ENCODE peak calls at places on chromosomes 3 and 15, in five cellular contexts. J is CD8-positive, alpha-beta memory T cell; Z is OCI-LY7; R is colonic mucosa; I is A673. P is an unnamed sample.

GRCh38 chr3:54535619-54536018 is 392.2 kb downstream of the LRTM1 start:
- DNase-seq in J (no peak), Z (no peak), R (no peak), I (no peak), P (no peak)

GRCh38 chr3:23106641-23107040 is 96.5 kb upstream of the UBE2E2 start:
- DNase-seq in J (no peak), Z (no peak), R (no peak), I (no peak), P (no peak)

GRCh38 chr3:128584412-128585020 is 66.1 kb downstream of the RPN1 start:
- DNase-seq in J (no peak), Z (peak), R (peak), I (peak), P (no peak)

GRCh38 chr3:169772951-169773816 is at the start of gene MYNN:
- DNase-seq in J (peak), Z (peak), R (peak), I (peak), P (peak)

GRCh38 chr3:169813757-169814517 is 1.2 kb upstream of the LRRC34 start:
- DNase-seq in J (peak), Z (peak), R (peak), I (peak), P (no peak)

GRCh38 chr15:78540955-78541743 is 905 bp downstream of the PSMA4 start:
- DNase-seq in J (peak), Z (peak), R (no peak), I (peak), P (no peak)

GRCh38 chr3:150760431-150761200 is 2.4 kb downstream of the SIAH2 start:
- DNase-seq in J (peak), Z (no peak), R (no peak), I (no peak), P (no peak)

GRCh38 chr15:70636540-70637165 is 126.7 kb downstream of the UACA start:
- DNase-seq in J (no peak), Z (no peak), R (no peak), I (peak), P (no peak)

GRCh38 chr15:71186971-71187960 is 72.0 kb downstream of the THSD4 start:
- DNase-seq in J (no peak), Z (no peak), R (no peak), I (peak), P (no peak)

GRCh38 chr3:134369231-134369741 is 5.0 kb downstream of the AMOTL2 start:
- DNase-seq in J (no peak), Z (no peak), R (no peak), I (peak), P (no peak)

GRCh38 chr15:48031466-48031865 is 89.3 kb upstream of the SLC24A5 start:
- DNase-seq in J (no peak), Z (no peak), R (no peak), I (no peak), P (no peak)

GRCh38 chr3:43373588-43373935 is 87.2 kb downstream of the SNRK start:
- DNase-seq in J (no peak), Z (no peak), R (no peak), I (no peak), P (no peak)

GRCh38 chr3:174206607-174207192 is 652.4 kb upstream of the NAALADL2 start:
- DNase-seq in J (no peak), Z (no peak), R (no peak), I (peak), P (no peak)

GRCh38 chr3:101803152-101803782 is 24.3 kb downstream of the NXPE3 start:
- DNase-seq in J (peak), Z (peak), R (peak), I (peak), P (no peak)

GRCh38 chr3:175433026-175433668 is 574.0 kb downstream of the NAALADL2 start:
- DNase-seq in J (no peak), Z (no peak), R (no peak), I (peak), P (no peak)

GRCh38 chr3:13163848-13164382 is 90.7 kb upstream of the IQSEC1 start:
- DNase-seq in J (no peak), Z (no peak), R (no peak), I (no peak), P (no peak)

GRCh38 chr3:14691239-14691638 is 16.3 kb downstream of the C3orf20 start:
- DNase-seq in J (no peak), Z (peak), R (no peak), I (no peak), P (no peak)

GRCh38 chr3:111768571-111769100 is 90.4 kb upstream of the PHLDB2 start:
- DNase-seq in J (no peak), Z (no peak), R (no peak), I (peak), P (no peak)

GRCh38 chr3:15154326-15154725 is 51.7 kb upstream of the CAPN7 start:
- DNase-seq in J (no peak), Z (no peak), R (no peak), I (no peak), P (no peak)

GRCh38 chr15:84108725-84109124 is 126.8 kb upstream of the GOLGA6L4 start:
- DNase-seq in J (no peak), Z (no peak), R (no peak), I (peak), P (no peak)

GRCh38 chr3:138862924-138863775 is 28.4 kb upstream of the PIK3CB start:
- DNase-seq in J (no peak), Z (no peak), R (peak), I (peak), P (peak)

GRCh38 chr3:99498544-99499234 is 139.7 kb upstream of the COL8A1 start:
- DNase-seq in J (no peak), Z (no peak), R (no peak), I (no peak), P (no peak)

GRCh38 chr3:14001136-14001535 is 121.3 kb upstream of the WNT7A start:
- DNase-seq in J (no peak), Z (no peak), R (no peak), I (peak), P (no peak)

GRCh38 chr3:95899911-95900310 is 914.5 kb upstream of the EPHA6 start:
- DNase-seq in J (no peak), Z (no peak), R (no peak), I (no peak), P (no peak)

GRCh38 chr3:59117378-59117777 is 67.6 kb upstream of the CFAP20DC start:
- DNase-seq in J (no peak), Z (no peak), R (no peak), I (no peak), P (no peak)

GRCh38 chr3:151305081-151305777 is 11.4 kb downstream of the GPR87 start:
- DNase-seq in J (no peak), Z (no peak), R (peak), I (peak), P (peak)

GRCh38 chr15:65008989-65009388 is 19.3 kb upstream of the SPG21 start:
- DNase-seq in J (no peak), Z (peak), R (no peak), I (no peak), P (no peak)

DNA sequence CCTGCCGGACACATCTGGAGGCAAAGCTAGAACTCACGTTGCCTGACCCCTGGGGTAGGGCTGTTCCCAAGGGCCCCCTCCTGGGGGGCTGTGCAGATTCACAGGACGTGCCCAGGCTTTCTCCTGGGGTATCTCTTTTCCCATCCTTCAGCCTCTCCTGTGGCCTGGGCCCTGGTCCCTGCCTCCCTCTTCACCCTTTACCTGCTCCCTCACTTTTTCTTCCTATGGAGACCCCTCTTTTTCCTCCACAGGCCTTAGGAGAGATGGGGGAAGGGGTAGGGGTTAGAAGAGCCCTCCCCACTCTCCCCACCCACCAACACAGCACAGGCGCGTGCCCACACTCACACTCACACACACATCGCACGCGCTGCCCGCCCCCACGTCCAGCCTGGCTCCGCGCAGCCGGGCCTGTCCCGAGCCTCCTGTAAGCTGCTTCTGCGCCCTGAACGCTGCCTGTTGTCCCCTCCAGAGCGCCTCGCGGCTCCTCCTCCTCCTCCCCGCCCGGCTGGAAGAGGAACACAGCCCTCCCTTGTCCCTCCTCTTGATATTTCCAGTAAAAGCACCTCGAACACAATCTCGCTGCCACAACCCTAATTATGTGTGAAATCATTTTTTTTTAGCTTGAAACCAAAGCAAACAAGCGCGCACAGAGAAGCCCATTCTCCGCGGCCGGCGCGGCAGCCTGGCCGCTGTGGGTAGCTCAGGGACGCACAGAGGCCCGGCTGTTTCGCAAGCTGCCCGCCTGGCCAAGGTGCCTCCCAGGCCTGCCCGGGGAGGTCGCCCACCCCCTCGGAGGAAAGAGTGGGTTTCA is 33.9 kb upstream of the ACAN start:
- DNase-seq in J (no peak), Z (no peak), R (no peak), I (no peak), P (no peak)
- H3K4me3 ChIP-seq in J (no peak), Z (no peak), R (no peak), I (no peak), P (no peak)

GRCh38 chr15:66707310-66708160 is 5.5 kb downstream of the SMAD6 start:
- DNase-seq in J (no peak), Z (no peak), R (peak), I (peak), P (no peak)
- H3K27ac ChIP-seq in J (no peak), Z (no peak), R (no peak), I (peak), P (no peak)

GRCh38 chr3:71131893-71132314 is 451.6 kb downstream of the FOXP1 start:
- DNase-seq in J (no peak), Z (peak), R (peak), I (no peak), P (no peak)

GRCh38 chr3:71129611-71130515 is 453.7 kb downstream of the FOXP1 start:
- DNase-seq in J (peak), Z (peak), R (no peak), I (peak), P (no peak)

GRCh38 chr3:71132995-71133730 is 450.4 kb downstream of the FOXP1 start:
- DNase-seq in J (no peak), Z (no peak), R (no peak), I (no peak), P (no peak)

GRCh38 chr3:71130516-71131384 is 452.8 kb downstream of the FOXP1 start:
- DNase-seq in J (peak), Z (peak), R (peak), I (peak), P (no peak)

GRCh38 chr3:71131385-71131871 is 452.1 kb downstream of the FOXP1 start:
- DNase-seq in J (peak), Z (peak), R (no peak), I (peak), P (no peak)
- H3K4me3 ChIP-seq in J (peak), Z (peak), R (no peak), I (no peak), P (no peak)

DNA sequence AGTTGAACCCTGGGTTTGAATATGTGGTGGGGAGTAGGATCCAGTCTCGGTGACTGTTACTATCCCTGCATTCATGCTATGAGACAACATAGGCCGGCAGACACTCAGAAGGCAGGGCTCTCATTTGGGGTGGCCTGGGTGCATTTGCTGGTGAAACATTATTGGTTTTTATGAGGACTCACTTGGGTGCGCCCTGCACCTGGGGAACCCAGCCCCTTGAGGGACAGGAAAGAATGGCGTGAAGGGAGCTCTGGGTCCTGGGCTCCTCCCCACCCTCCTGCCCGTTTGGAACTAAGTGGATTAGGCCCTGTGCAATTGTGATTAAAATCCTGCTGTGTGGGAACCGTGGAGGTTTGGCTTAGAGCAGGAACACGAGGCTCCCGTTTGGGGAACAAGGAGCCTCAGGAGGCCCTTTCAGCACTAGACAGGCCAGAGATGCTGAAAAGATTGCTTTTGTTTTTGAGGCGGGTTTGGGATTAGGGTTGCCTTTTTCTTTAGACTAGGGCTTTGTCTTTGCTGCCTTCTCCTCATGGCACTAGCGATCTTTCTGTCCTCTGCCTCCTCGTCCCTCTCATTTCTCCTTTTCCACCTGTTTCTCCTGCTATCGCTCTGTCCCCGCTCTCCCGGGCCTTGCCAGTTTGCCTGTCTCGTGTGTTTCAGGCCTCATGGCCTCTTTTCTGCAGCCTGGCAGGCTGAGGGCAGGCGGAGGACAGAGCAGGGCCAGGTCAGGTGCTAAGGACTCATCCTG is 8.4 kb downstream of the MAPKAPK3 start:
- DNase-seq in J (no peak), Z (no peak), R (no peak), I (peak), P (no peak)
- H3K27ac ChIP-seq in J (no peak), Z (no peak), R (no peak), I (no peak), P (peak)